ENCODE peak calls at places on chromosome 15, in four cellular contexts. One of them, this sample, is unnamed.

GRCh38 chr15:77033417-77033728 is 37.5 kb downstream of the TSPAN3 start:
- DNase-seq in Peyer's patch: peak
- DNase-seq in fibroblast of mammary gland: no peak
- DNase-seq in ovary: no peak
- DNase-seq in this sample: peak

GRCh38 chr15:92033319-92033718 is 179.8 kb downstream of the SLCO3A1 start:
- DNase-seq in fibroblast of mammary gland: no peak
- DNase-seq in ovary: no peak
- DNase-seq in Peyer's patch: no peak
- DNase-seq in this sample: no peak

GRCh38 chr15:99169769-99170311 is 65.0 kb downstream of the SYNM start:
- DNase-seq in fibroblast of mammary gland: peak
- DNase-seq in Peyer's patch: no peak
- DNase-seq in ovary: no peak
- DNase-seq in this sample: no peak

GRCh38 chr15:72397780-72398179 is 325 bp upstream of the TMEM202 start:
- DNase-seq in Peyer's patch: no peak
- DNase-seq in ovary: no peak
- DNase-seq in fibroblast of mammary gland: no peak
- DNase-seq in this sample: no peak

GRCh38 chr15:35252351-35252865 is 167.3 kb upstream of the NANOGP8 start:
- DNase-seq in ovary: no peak
- DNase-seq in Peyer's patch: no peak
- DNase-seq in fibroblast of mammary gland: no peak
- DNase-seq in this sample: no peak

GRCh38 chr15:89112341-89112971 is 24.2 kb downstream of the ABHD2 start:
- DNase-seq in ovary: no peak
- DNase-seq in Peyer's patch: peak
- DNase-seq in fibroblast of mammary gland: peak
- DNase-seq in this sample: no peak

GRCh38 chr15:40327338-40327917 is 3.9 kb downstream of the INAFM2 start:
- DNase-seq in Peyer's patch: no peak
- DNase-seq in fibroblast of mammary gland: no peak
- DNase-seq in ovary: no peak
- DNase-seq in this sample: no peak

GRCh38 chr15:80778964-80779657 is at the start of gene CEMIP:
- DNase-seq in Peyer's patch: peak
- DNase-seq in ovary: peak
- DNase-seq in fibroblast of mammary gland: peak
- DNase-seq in this sample: peak

GRCh38 chr15:64943512-64944225 is 32.0 kb downstream of the ANKDD1A start:
- DNase-seq in ovary: no peak
- DNase-seq in Peyer's patch: no peak
- DNase-seq in fibroblast of mammary gland: no peak
- DNase-seq in this sample: no peak

GRCh38 chr15:68619303-68619698 is 40.5 kb downstream of the CORO2B start:
- DNase-seq in Peyer's patch: no peak
- DNase-seq in fibroblast of mammary gland: no peak
- DNase-seq in ovary: no peak
- DNase-seq in this sample: no peak

GRCh38 chr15:51866161-51866560 is 36.7 kb downstream of the TMOD3 start:
- DNase-seq in fibroblast of mammary gland: no peak
- DNase-seq in Peyer's patch: no peak
- DNase-seq in ovary: no peak
- DNase-seq in this sample: no peak
- TF ChIP-seq CTCF in fibroblast of mammary gland: no peak
- TF ChIP-seq CTCF in Peyer's patch: no peak
- TF ChIP-seq CTCF in ovary: no peak
- TF ChIP-seq CTCF in this sample: no peak

DNA sequence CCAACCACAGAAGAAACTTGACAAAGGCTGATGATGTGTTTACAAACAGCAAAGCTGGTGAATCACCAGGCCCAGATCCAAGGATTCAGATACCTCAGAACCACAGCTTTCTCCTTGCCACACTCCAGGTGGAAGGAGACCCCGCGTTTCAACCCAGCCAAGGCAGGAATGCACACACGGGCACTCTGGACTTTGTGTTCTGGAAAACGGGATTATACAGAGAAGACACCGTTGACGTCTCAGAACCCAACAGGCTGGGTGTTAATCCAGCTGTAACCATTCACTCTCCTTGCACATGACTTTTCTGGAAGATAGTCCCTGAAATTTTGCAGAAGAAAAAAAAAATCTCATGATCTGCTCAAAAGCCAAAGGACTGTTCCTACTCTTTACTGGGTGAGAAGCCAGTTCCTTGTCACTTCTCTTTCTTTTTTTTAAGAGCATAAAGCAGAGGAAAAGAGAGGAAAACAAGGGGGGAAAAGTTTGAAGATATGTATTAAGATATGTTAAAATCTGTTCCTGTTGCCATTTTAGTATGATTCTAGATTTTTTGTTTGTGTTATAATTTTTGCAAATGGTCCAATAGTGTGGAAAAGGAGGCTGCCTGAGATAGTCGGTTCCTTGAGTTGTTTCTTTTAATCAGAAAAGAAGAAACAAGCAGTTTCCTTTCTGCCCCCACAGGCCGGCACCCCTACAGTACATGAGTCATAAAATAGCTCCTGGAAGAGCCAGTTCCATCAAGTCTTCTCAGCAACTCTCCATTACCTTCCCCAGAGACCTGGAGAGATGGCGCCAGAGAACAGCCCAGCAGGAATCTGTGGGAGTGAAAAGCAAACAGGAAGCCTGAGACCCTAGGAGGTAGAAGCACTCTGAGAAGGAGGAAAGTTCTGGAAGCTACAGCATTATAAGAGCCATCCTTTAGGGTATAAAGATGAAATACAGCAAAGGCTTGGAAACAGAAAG is 73.1 kb downstream of the RORA start:
- DNase-seq in ovary: peak
- DNase-seq in Peyer's patch: peak
- DNase-seq in fibroblast of mammary gland: peak
- DNase-seq in this sample: no peak
- TF ChIP-seq CTCF in ovary: no peak
- TF ChIP-seq CTCF in Peyer's patch: no peak
- TF ChIP-seq CTCF in fibroblast of mammary gland: peak
- TF ChIP-seq CTCF in this sample: no peak

GRCh38 chr15:44802336-44802735 is 66.0 kb downstream of the TRIM69 start:
- DNase-seq in ovary: no peak
- DNase-seq in fibroblast of mammary gland: no peak
- DNase-seq in Peyer's patch: no peak
- DNase-seq in this sample: no peak

GRCh38 chr15:44796508-44796907 is 60.2 kb downstream of the TRIM69 start:
- DNase-seq in ovary: no peak
- DNase-seq in fibroblast of mammary gland: no peak
- DNase-seq in Peyer's patch: no peak
- DNase-seq in this sample: no peak

GRCh38 chr15:44801797-44802196 is 65.5 kb downstream of the TRIM69 start:
- DNase-seq in ovary: no peak
- DNase-seq in fibroblast of mammary gland: no peak
- DNase-seq in Peyer's patch: no peak
- DNase-seq in this sample: no peak

GRCh38 chr15:44801368-44801767 is 65.0 kb downstream of the TRIM69 start:
- DNase-seq in fibroblast of mammary gland: no peak
- DNase-seq in Peyer's patch: no peak
- DNase-seq in ovary: no peak
- DNase-seq in this sample: no peak

GRCh38 chr15:44798815-44799214 is 62.5 kb downstream of the TRIM69 start:
- DNase-seq in fibroblast of mammary gland: no peak
- DNase-seq in ovary: no peak
- DNase-seq in Peyer's patch: peak
- DNase-seq in this sample: no peak
- TF ChIP-seq CTCF in fibroblast of mammary gland: peak
- TF ChIP-seq CTCF in ovary: no peak
- TF ChIP-seq CTCF in Peyer's patch: no peak
- TF ChIP-seq CTCF in this sample: no peak

DNA sequence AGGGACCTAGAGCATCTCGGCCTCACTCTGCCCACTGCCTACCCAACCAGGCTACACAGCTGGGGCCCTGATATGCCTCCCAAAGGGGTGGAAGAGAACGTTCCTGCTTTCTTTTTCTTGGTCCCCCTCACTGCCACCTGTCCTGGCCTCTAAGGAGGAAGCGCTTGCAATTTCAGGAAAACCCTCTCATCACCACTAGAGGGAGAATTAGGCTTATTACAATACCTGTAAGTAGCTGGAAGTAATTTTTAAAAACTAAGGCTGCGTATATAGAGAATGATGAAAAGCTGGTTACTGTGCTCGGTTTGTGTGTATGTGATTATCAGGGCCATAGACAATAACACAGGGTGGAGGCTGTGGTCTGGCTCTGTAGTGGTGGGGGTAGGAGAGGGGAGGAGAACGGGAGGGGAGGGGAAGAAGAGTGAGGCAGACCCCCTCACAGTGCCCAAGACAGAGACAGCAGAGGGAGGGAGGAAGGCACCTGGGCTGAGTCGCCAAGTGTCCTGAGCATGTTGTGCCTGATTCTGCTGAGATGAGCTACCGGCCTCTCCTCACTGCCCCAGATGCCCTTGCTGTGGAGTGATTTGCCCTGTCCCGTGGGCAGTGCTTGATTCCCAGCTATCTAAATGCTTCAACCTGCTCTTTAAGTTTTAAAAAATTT is 3.3 kb downstream of the GABRG3 start:
- DNase-seq in ovary: no peak
- DNase-seq in fibroblast of mammary gland: peak
- DNase-seq in Peyer's patch: no peak
- DNase-seq in this sample: no peak
- TF ChIP-seq CTCF in ovary: no peak
- TF ChIP-seq CTCF in fibroblast of mammary gland: peak
- TF ChIP-seq CTCF in Peyer's patch: no peak
- TF ChIP-seq CTCF in this sample: no peak

DNA sequence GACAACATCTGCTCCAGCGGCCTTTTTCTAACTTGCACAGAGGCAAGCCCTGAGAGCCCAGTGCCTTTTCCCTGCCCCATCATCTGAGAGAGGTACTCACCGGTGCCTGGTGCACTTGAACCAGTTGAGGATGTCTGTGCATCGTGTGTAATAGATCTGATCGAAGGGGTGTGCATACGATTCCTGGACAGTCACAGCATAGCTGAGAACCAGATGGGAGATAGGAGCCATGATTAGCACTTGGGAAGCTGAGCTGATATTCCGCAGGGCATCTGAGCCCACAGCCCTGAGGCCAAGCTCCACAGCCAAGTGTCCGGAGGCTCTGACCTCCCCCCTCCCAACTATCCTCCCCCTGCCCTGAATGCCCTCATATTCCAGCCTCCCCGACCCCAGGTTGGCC is 129.8 kb downstream of the MEGF11 start:
- DNase-seq in Peyer's patch: no peak
- DNase-seq in ovary: no peak
- DNase-seq in fibroblast of mammary gland: no peak
- DNase-seq in this sample: no peak
- TF ChIP-seq CTCF in Peyer's patch: no peak
- TF ChIP-seq CTCF in ovary: no peak
- TF ChIP-seq CTCF in fibroblast of mammary gland: no peak
- TF ChIP-seq CTCF in this sample: no peak

GRCh38 chr15:78077860-78078187 is 313 bp upstream of the TBC1D2B start:
- DNase-seq in ovary: no peak
- DNase-seq in Peyer's patch: no peak
- DNase-seq in fibroblast of mammary gland: no peak
- DNase-seq in this sample: no peak

GRCh38 chr15:78077053-78077859 is at the start of gene TBC1D2B:
- DNase-seq in Peyer's patch: peak
- DNase-seq in fibroblast of mammary gland: peak
- DNase-seq in ovary: peak
- DNase-seq in this sample: peak

GRCh38 chr15:78075490-78076230 is 1.9 kb downstream of the TBC1D2B start:
- DNase-seq in ovary: peak
- DNase-seq in Peyer's patch: peak
- DNase-seq in fibroblast of mammary gland: peak
- DNase-seq in this sample: no peak

GRCh38 chr15:78079296-78080087 is 2.0 kb upstream of the TBC1D2B start:
- DNase-seq in fibroblast of mammary gland: no peak
- DNase-seq in Peyer's patch: peak
- DNase-seq in ovary: peak
- DNase-seq in this sample: no peak

GRCh38 chr15:78076231-78077052 is 1.1 kb downstream of the TBC1D2B start:
- DNase-seq in ovary: no peak
- DNase-seq in fibroblast of mammary gland: no peak
- DNase-seq in Peyer's patch: no peak
- DNase-seq in this sample: no peak
- TF ChIP-seq CTCF in ovary: no peak
- TF ChIP-seq CTCF in fibroblast of mammary gland: peak
- TF ChIP-seq CTCF in Peyer's patch: no peak
- TF ChIP-seq CTCF in this sample: no peak

GRCh38 chr15:59644757-59645156 is 12.6 kb downstream of the GTF2A2 start:
- DNase-seq in ovary: no peak
- DNase-seq in fibroblast of mammary gland: peak
- DNase-seq in Peyer's patch: no peak
- DNase-seq in this sample: no peak

GRCh38 chr15:59646271-59646670 is 11.0 kb downstream of the GTF2A2 start:
- DNase-seq in Peyer's patch: no peak
- DNase-seq in fibroblast of mammary gland: no peak
- DNase-seq in ovary: no peak
- DNase-seq in this sample: no peak

GRCh38 chr15:59647085-59647484 is 10.2 kb downstream of the GTF2A2 start:
- DNase-seq in ovary: no peak
- DNase-seq in Peyer's patch: no peak
- DNase-seq in fibroblast of mammary gland: no peak
- DNase-seq in this sample: no peak

DNA sequence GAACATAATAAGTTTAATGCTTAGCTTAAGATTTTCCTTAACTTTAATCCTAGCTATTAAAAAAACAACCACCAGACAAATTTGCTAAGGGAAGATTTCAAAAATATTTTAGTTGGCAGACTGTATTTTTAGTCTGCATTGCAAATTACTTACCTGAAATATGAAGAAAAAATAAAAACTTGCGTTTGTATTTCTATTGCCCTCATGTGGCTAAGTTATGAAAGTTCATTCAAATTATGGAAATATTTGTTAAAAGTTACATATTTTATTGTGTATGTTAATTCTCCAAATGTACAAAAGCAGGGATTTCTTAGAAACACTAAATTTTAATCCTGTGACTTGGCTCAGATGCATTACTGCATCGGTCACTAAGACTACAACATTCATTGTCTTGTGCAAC is 15.0 kb downstream of the GTF2A2 start:
- DNase-seq in fibroblast of mammary gland: no peak
- DNase-seq in Peyer's patch: no peak
- DNase-seq in ovary: no peak
- DNase-seq in this sample: no peak
- TF ChIP-seq CTCF in fibroblast of mammary gland: no peak
- TF ChIP-seq CTCF in Peyer's patch: no peak
- TF ChIP-seq CTCF in ovary: no peak
- TF ChIP-seq CTCF in this sample: no peak